ENCODE peak calls at places on chromosomes 11 and 22, in six cellular contexts. P is tibial artery, H is GM23338, B is heart right ventricle, O is A673, J is tibial nerve. E is an unnamed sample.

GRCh38 chr11:38950882-38951281 is 2352.8 kb upstream of the RAG2 start:
- DNase-seq in O (no peak), H (no peak), J (no peak), B (no peak), P (no peak), E (no peak)

GRCh38 chr11:68552542-68552941 is 92.0 kb downstream of the PPP6R3 start:
- DNase-seq in J (no peak), O (no peak), P (no peak), B (no peak), H (no peak), E (no peak)

GRCh38 chr22:19892249-19892879 is 37.7 kb upstream of the GNB1L start:
- DNase-seq in H (no peak), O (no peak), P (no peak), J (no peak), B (no peak), E (no peak)

GRCh38 chr11:111941963-111942362 is 4.8 kb downstream of the DIXDC1 start:
- DNase-seq in H (no peak), J (no peak), P (no peak), O (no peak), B (no peak), E (no peak)

GRCh38 chr11:1920909-1921575 is 1.5 kb downstream of the TNNT3 start:
- DNase-seq in O (no peak), H (no peak), P (no peak), J (no peak), B (no peak), E (no peak)

GRCh38 chr11:11149671-11150459 is 203.2 kb downstream of the CSNK2A3 start:
- DNase-seq in H (no peak), P (no peak), J (no peak), O (no peak), B (no peak), E (no peak)

GRCh38 chr22:19704355-19705015 is 9.8 kb upstream of the SEPTIN5 start:
- DNase-seq in H (no peak), B (no peak), J (no peak), O (no peak), P (peak; percentile 5), E (no peak)

GRCh38 chr11:7977251-7977917 is 9.8 kb upstream of the EIF3F start:
- DNase-seq in O (no peak), J (no peak), H (peak; percentile 50), B (no peak), P (no peak), E (no peak)

GRCh38 chr11:128894685-128895084 is 3.5 kb downstream of the KCNJ5 start:
- DNase-seq in O (no peak), B (peak; percentile 72), P (no peak), H (no peak), J (no peak), E (no peak)

GRCh38 chr22:39292561-39293074 is 26.8 kb downstream of the RPL3 start:
- DNase-seq in O (peak; percentile 96), P (peak; percentile 94), H (peak; percentile 47), J (peak; percentile 90), B (peak; percentile 90), E (peak; percentile 39)

GRCh38 chr11:28794405-28794804 is 686.2 kb downstream of the METTL15 start:
- DNase-seq in B (no peak), O (no peak), P (no peak), H (no peak), J (no peak), E (no peak)

GRCh38 chr11:76752321-76753175 is 30.6 kb upstream of the TSKU start:
- DNase-seq in P (peak; percentile 91), O (no peak), J (peak; percentile 87), B (peak; percentile 83), H (no peak), E (no peak)

GRCh38 chr22:25510926-25511325 is 53.5 kb upstream of the GRK3 start:
- DNase-seq in P (no peak), J (no peak), H (no peak), O (no peak), B (no peak), E (no peak)

GRCh38 chr11:22875869-22876473 is 15.7 kb upstream of the CCDC179 start:
- DNase-seq in J (peak; percentile 28), O (peak; percentile 84), P (peak; percentile 62), B (no peak), H (peak; percentile 92), E (peak; percentile 71)

GRCh38 chr11:7973011-7973410 is 7.8 kb upstream of the NLRP10 start:
- DNase-seq in P (no peak), J (no peak), B (no peak), O (no peak), H (no peak), E (no peak)

GRCh38 chr11:7646866-7647265 is 26.4 kb downstream of the CYB5R2 start:
- DNase-seq in P (no peak), O (no peak), J (no peak), B (no peak), H (no peak), E (no peak)

DNA sequence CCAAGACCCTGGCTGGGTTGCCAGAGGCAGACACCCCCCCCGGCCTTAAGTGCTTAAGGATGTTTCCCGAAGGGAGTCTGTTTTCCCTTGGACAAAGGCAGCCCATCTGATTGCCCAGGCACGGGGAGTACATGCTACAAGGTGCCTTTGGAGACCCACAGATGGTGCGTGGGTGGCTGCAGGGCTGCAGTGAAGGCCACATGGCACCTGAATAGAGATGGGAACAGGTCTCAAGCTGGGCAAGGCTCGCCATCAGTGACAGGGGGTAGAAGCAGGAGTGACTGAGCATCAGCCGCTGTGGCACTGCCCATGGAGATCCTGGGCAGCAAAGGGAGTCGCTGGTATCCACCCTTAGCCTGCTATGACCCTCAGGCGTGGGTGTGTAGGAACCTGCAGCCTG is 2.4 kb downstream of the RTL6 start:
- DNase-seq in H (no peak), P (no peak), B (no peak), J (no peak), O (no peak), E (no peak)
- TF ChIP-seq CTCF in H (no peak), P (no peak), B (no peak), J (no peak), O (no peak), E (no peak)

GRCh38 chr11:62404918-62405317 is 13.9 kb upstream of the SCGB1A1 start:
- DNase-seq in P (no peak), B (no peak), O (no peak), J (no peak), H (no peak), E (no peak)
- TF ChIP-seq CTCF in P (no peak), B (no peak), O (no peak), J (no peak), H (no peak), E (no peak)

GRCh38 chr11:33264926-33265325 is 7.7 kb downstream of the HIPK3 start:
- DNase-seq in P (no peak), H (no peak), B (no peak), O (no peak), J (no peak), E (no peak)
- TF ChIP-seq CTCF in P (no peak), H (no peak), B (no peak), O (no peak), J (no peak), E (no peak)

GRCh38 chr22:41908409-41909289 is 6.2 kb downstream of the SHISA8 start:
- DNase-seq in B (no peak), O (no peak), P (no peak), J (no peak), H (peak; percentile 52), E (peak; percentile 15)
- TF ChIP-seq CTCF in B (no peak), O (no peak), P (no peak), J (no peak), H (peak; percentile 20), E (no peak)

E was measured in endothelial cell.